ENCODE peak calls at places on chromosome 6, in eight cellular contexts. H is sigmoid colon, V is transverse colon, L is endothelial cell of umbilical vein, W is GM12891, G is HCT116, E is prostate gland, Z is GM23338. R is an unnamed sample.
A peak's percentile ranks its signal among the peaks of the same experiment; 100 is the strongest.

GRCh38 chr6:150143521-150144293 is 863 bp downstream of the PPP1R14C start:
- DNase-seq in H (no peak), V (peak; percentile 38), L (no peak), W (no peak), G (no peak), E (no peak), Z (peak; percentile 32), R (no peak)

GRCh38 chr6:18340781-18341551 is 46.2 kb upstream of the RNF144B start:
- DNase-seq in H (no peak), V (no peak), L (no peak), W (no peak), G (no peak), E (peak; percentile 48), Z (no peak), R (no peak)

GRCh38 chr6:6875818-6876470 is 231.8 kb upstream of the RREB1 start:
- DNase-seq in H (no peak), V (no peak), L (no peak), W (no peak), G (peak; percentile 66), E (no peak), Z (no peak), R (no peak)

GRCh38 chr6:73566954-73567591 is 46.2 kb upstream of the EEF1A1 start:
- DNase-seq in H (peak; percentile 86), V (peak; percentile 86), L (peak; percentile 32), W (no peak), G (peak; percentile 75), E (no peak), Z (peak; percentile 37), R (no peak)

GRCh38 chr6:113777601-113778000 is 79.5 kb upstream of the MARCKS start:
- DNase-seq in H (no peak), V (no peak), L (no peak), W (no peak), G (no peak), E (no peak), Z (no peak), R (no peak)

GRCh38 chr6:42978487-42978792 is 541 bp downstream of the PEX6 start:
- DNase-seq in H (no peak), V (peak; percentile 51), L (peak; percentile 37), W (no peak), G (no peak), E (no peak), Z (peak; percentile 60), R (peak; percentile 90)

GRCh38 chr6:84687487-84687886 is 76.9 kb downstream of the TBX18 start:
- DNase-seq in H (no peak), V (no peak), L (no peak), W (no peak), G (no peak), E (no peak), Z (peak; percentile 26), R (no peak)

GRCh38 chr6:21381336-21381963 is 212.1 kb upstream of the SOX4 start:
- DNase-seq in H (no peak), V (no peak), L (no peak), W (no peak), G (no peak), E (no peak), Z (no peak), R (no peak)

GRCh38 chr6:74946961-74947360 is 258.9 kb downstream of the COL12A1 start:
- DNase-seq in H (no peak), V (no peak), L (peak; percentile 67), W (no peak), G (peak; percentile 72), E (no peak), Z (no peak), R (no peak)

GRCh38 chr6:6315660-6316059 is 4.8 kb downstream of the F13A1 start:
- DNase-seq in H (no peak), V (peak; percentile 41), L (peak; percentile 46), W (no peak), G (peak; percentile 52), E (no peak), Z (peak; percentile 79), R (no peak)

GRCh38 chr6:78835817-78836216 is 31.5 kb upstream of the IRAK1BP1 start:
- DNase-seq in H (no peak), V (no peak), L (no peak), W (no peak), G (no peak), E (no peak), Z (no peak), R (no peak)

GRCh38 chr6:37638414-37639079 is 59.1 kb downstream of the MDGA1 start:
- DNase-seq in H (no peak), V (no peak), L (no peak), W (no peak), G (no peak), E (no peak), Z (no peak), R (no peak)

GRCh38 chr6:152391179-152391880 is 245.8 kb downstream of the SYNE1 start:
- DNase-seq in H (no peak), V (no peak), L (no peak), W (no peak), G (no peak), E (no peak), Z (no peak), R (no peak)

GRCh38 chr6:137412562-137412961 is 81.6 kb downstream of the OLIG3 start:
- DNase-seq in H (no peak), V (no peak), L (no peak), W (no peak), G (no peak), E (no peak), Z (no peak), R (no peak)

GRCh38 chr6:26284537-26285142 is 80.4 kb upstream of the BTN3A2 start:
- DNase-seq in H (peak; percentile 87), V (peak; percentile 69), L (peak; percentile 72), W (no peak), G (no peak), E (peak; percentile 58), Z (peak; percentile 81), R (peak; percentile 92)

GRCh38 chr6:113560376-113560775 is 296.8 kb upstream of the MARCKS start:
- DNase-seq in H (no peak), V (no peak), L (peak; percentile 21), W (no peak), G (no peak), E (no peak), Z (no peak), R (no peak)

GRCh38 chr6:69866351-69867074 is at the start of gene COL19A1:
- DNase-seq in H (peak; percentile 64), V (peak; percentile 32), L (peak; percentile 21), W (no peak), G (no peak), E (no peak), Z (peak; percentile 59), R (peak; percentile 90)

GRCh38 chr6:36078159-36078558 is 50.6 kb downstream of the MAPK14 start:
- DNase-seq in H (no peak), V (no peak), L (no peak), W (no peak), G (no peak), E (no peak), Z (no peak), R (no peak)
- TF ChIP-seq POLR2AphosphoS5 in H (no peak), V (no peak), L (no peak), W (no peak), G (no peak), E (no peak), Z (no peak), R (no peak)

GRCh38 chr6:142925575-142926110 is 19.3 kb downstream of the HIVEP2 start:
- DNase-seq in H (no peak), V (no peak), L (peak; percentile 50), W (no peak), G (no peak), E (no peak), Z (no peak), R (no peak)
- TF ChIP-seq POLR2AphosphoS5 in H (no peak), V (no peak), L (no peak), W (no peak), G (no peak), E (no peak), Z (no peak), R (no peak)

DNA sequence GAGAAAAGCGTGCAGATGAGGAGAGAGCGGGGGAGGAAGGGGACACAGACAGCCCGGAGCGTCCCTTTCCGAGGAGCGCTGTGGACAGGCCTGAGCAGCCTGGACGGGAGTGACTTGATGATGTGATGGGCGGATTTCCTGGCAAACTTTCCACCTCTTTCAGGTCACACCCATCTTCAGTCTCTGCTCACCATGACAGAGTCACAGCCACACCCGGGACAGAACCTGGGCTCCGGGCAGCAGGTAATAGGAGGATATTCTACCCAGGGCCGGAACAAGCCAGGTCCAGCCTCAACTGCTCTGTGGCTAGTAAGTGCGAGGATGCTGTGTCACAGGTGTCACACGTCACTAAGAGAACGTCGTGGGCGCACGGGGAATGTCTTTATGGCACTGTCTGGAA is 84.3 kb downstream of the THBS2 start:
- DNase-seq in H (peak; percentile 62), V (no peak), L (no peak), W (no peak), G (peak; percentile 28), E (no peak), Z (no peak), R (no peak)
- TF ChIP-seq POLR2AphosphoS5 in H (no peak), V (no peak), L (no peak), W (no peak), G (peak; percentile 56), E (no peak), Z (no peak), R (no peak)

GRCh38 chr6:116615937-116616756 is at the start of gene RSPH4A:
- DNase-seq in H (peak; percentile 96), V (peak; percentile 85), L (peak; percentile 98), W (peak; percentile 49), G (peak; percentile 67), E (peak; percentile 88), Z (peak; percentile 99), R (peak; percentile 91)
- TF ChIP-seq POLR2AphosphoS5 in H (no peak), V (no peak), L (no peak), W (no peak), G (peak; percentile 61), E (peak; percentile 58), Z (peak; percentile 99), R (peak; percentile 52)

DNA sequence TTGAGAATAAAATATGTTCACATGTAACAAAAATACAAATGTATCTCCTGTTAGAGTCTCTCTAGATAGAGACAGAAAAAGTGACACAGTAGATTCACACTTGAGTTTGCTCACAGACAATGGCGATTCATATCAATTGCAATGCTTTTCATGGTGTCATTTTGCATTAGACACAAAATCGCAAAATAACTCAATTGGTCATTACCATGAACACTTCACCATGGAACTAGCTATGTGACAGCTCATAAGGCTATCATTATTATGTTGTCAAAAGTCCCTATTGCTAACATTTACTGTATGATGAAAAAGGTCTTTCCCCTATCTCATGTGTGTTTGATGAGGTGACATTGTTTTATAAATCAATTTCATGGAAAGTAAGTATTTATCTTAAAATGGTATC is 249.5 kb upstream of the AGPAT4 start:
- DNase-seq in H (no peak), V (no peak), L (no peak), W (no peak), G (no peak), E (no peak), Z (no peak), R (no peak)
- TF ChIP-seq POLR2AphosphoS5 in H (no peak), V (no peak), L (no peak), W (no peak), G (no peak), E (no peak), Z (no peak), R (no peak)

DNA sequence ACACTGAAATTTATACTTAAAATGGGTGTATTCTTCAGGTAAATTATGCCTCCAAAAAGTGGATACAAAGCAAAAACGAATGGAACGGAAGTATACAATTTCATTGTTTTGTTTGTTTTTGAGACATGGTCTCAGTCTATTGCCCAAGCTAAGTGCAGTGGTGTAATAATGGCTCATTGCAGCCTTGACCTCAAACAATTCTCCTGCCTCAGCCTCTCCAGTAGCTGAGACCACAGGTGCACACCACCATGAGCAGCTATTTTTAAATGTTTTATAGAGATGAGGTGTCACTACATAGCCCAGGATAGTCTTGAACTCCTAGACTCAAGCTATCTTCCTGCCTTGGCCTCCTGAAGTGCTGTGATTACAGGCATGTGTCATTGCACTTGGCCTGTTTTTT is 122.2 kb downstream of the MAN1A1 start:
- DNase-seq in H (no peak), V (no peak), L (no peak), W (no peak), G (no peak), E (no peak), Z (no peak), R (no peak)
- TF ChIP-seq POLR2AphosphoS5 in H (no peak), V (no peak), L (no peak), W (no peak), G (no peak), E (no peak), Z (no peak), R (no peak)

R was measured in spleen.